ENCODE peak calls at places on chromosome 19, in five cellular contexts. One of them, this sample, is unnamed.

GRCh38 chr19:19460761-19461265 is 54.5 kb downstream of the TSSK6 start:
- DNase-seq in Calu3: no peak
- DNase-seq in neural crest cell: no peak
- DNase-seq in head of caudate nucleus: peak; percentile 46
- DNase-seq in stimulated activated CD8-positive, alpha-beta memory T cell treated with anti-CD3 and anti-CD28 coated beads, Interleukin-4, amount 100 ng/mL, for 24 hours: peak; percentile 59
- DNase-seq in this sample: peak; percentile 52

GRCh38 chr19:37906868-37907734 is at the start of gene SIPA1L3:
- DNase-seq in head of caudate nucleus: peak; percentile 98
- DNase-seq in stimulated activated CD8-positive, alpha-beta memory T cell treated with anti-CD3 and anti-CD28 coated beads, Interleukin-4, amount 100 ng/mL, for 24 hours: peak; percentile 91
- DNase-seq in Calu3: peak; percentile 98
- DNase-seq in neural crest cell: peak; percentile 93
- DNase-seq in this sample: peak; percentile 96

GRCh38 chr19:55544776-55545439 is 435 bp downstream of the SBK3 start:
- DNase-seq in stimulated activated CD8-positive, alpha-beta memory T cell treated with anti-CD3 and anti-CD28 coated beads, Interleukin-4, amount 100 ng/mL, for 24 hours: no peak
- DNase-seq in Calu3: peak; percentile 34
- DNase-seq in head of caudate nucleus: no peak
- DNase-seq in neural crest cell: no peak
- DNase-seq in this sample: no peak

GRCh38 chr19:47839913-47840312 is 18.2 kb downstream of the CRX start:
- DNase-seq in neural crest cell: no peak
- DNase-seq in head of caudate nucleus: no peak
- DNase-seq in stimulated activated CD8-positive, alpha-beta memory T cell treated with anti-CD3 and anti-CD28 coated beads, Interleukin-4, amount 100 ng/mL, for 24 hours: no peak
- DNase-seq in Calu3: no peak
- DNase-seq in this sample: no peak

GRCh38 chr19:51107406-51108065 is 673 bp downstream of the CTU1 start:
- DNase-seq in neural crest cell: no peak
- DNase-seq in Calu3: no peak
- DNase-seq in stimulated activated CD8-positive, alpha-beta memory T cell treated with anti-CD3 and anti-CD28 coated beads, Interleukin-4, amount 100 ng/mL, for 24 hours: no peak
- DNase-seq in head of caudate nucleus: no peak
- DNase-seq in this sample: no peak

GRCh38 chr19:46124638-46125115 is at the start of gene IGFL3:
- DNase-seq in Calu3: no peak
- DNase-seq in head of caudate nucleus: no peak
- DNase-seq in stimulated activated CD8-positive, alpha-beta memory T cell treated with anti-CD3 and anti-CD28 coated beads, Interleukin-4, amount 100 ng/mL, for 24 hours: no peak
- DNase-seq in neural crest cell: no peak
- DNase-seq in this sample: peak; percentile 62

GRCh38 chr19:48925240-48925843 is 8.2 kb upstream of the DHDH start:
- DNase-seq in stimulated activated CD8-positive, alpha-beta memory T cell treated with anti-CD3 and anti-CD28 coated beads, Interleukin-4, amount 100 ng/mL, for 24 hours: no peak
- DNase-seq in neural crest cell: no peak
- DNase-seq in Calu3: no peak
- DNase-seq in head of caudate nucleus: no peak
- DNase-seq in this sample: no peak

GRCh38 chr19:30754162-30754561 is 382.0 kb downstream of the ZNF536 start:
- DNase-seq in neural crest cell: no peak
- DNase-seq in Calu3: no peak
- DNase-seq in stimulated activated CD8-positive, alpha-beta memory T cell treated with anti-CD3 and anti-CD28 coated beads, Interleukin-4, amount 100 ng/mL, for 24 hours: no peak
- DNase-seq in head of caudate nucleus: no peak
- DNase-seq in this sample: no peak

GRCh38 chr19:54470276-54470887 is 2.7 kb downstream of the CDC42EP5 start:
- DNase-seq in head of caudate nucleus: no peak
- DNase-seq in neural crest cell: no peak
- DNase-seq in stimulated activated CD8-positive, alpha-beta memory T cell treated with anti-CD3 and anti-CD28 coated beads, Interleukin-4, amount 100 ng/mL, for 24 hours: no peak
- DNase-seq in Calu3: no peak
- DNase-seq in this sample: no peak

GRCh38 chr19:53985863-53986262 is 5.6 kb upstream of the CACNG6 start:
- DNase-seq in neural crest cell: no peak
- DNase-seq in head of caudate nucleus: no peak
- DNase-seq in stimulated activated CD8-positive, alpha-beta memory T cell treated with anti-CD3 and anti-CD28 coated beads, Interleukin-4, amount 100 ng/mL, for 24 hours: no peak
- DNase-seq in Calu3: no peak
- DNase-seq in this sample: no peak

GRCh38 chr19:33194884-33195710 is 967 bp downstream of the LRP3 start:
- DNase-seq in Calu3: no peak
- DNase-seq in head of caudate nucleus: no peak
- DNase-seq in neural crest cell: no peak
- DNase-seq in stimulated activated CD8-positive, alpha-beta memory T cell treated with anti-CD3 and anti-CD28 coated beads, Interleukin-4, amount 100 ng/mL, for 24 hours: no peak
- DNase-seq in this sample: no peak

GRCh38 chr19:19526581-19527370 is 1.9 kb upstream of the YJEFN3 start:
- DNase-seq in neural crest cell: no peak
- DNase-seq in stimulated activated CD8-positive, alpha-beta memory T cell treated with anti-CD3 and anti-CD28 coated beads, Interleukin-4, amount 100 ng/mL, for 24 hours: no peak
- DNase-seq in head of caudate nucleus: no peak
- DNase-seq in Calu3: no peak
- DNase-seq in this sample: no peak